ENCODE peak calls at places on chromosome 10, in nine cellular contexts. One of them, this sample, is unnamed.

GRCh38 chr10:70283445-70284399 is at the start of gene NPFFR1:
- DNase-seq in cardiac fibroblast: no peak
- DNase-seq in GM13977: no peak
- DNase-seq in mesothelial cell of epicardium: no peak
- DNase-seq in kidney epithelial cell: no peak
- DNase-seq in MCF 10A: no peak
- DNase-seq in RWPE1: no peak
- DNase-seq in tibial artery: no peak
- DNase-seq in MM.1S: no peak
- DNase-seq in this sample: no peak

GRCh38 chr10:120494313-120494710 is 37.3 kb downstream of the PLPP4 start:
- DNase-seq in cardiac fibroblast: no peak
- DNase-seq in GM13977: no peak
- DNase-seq in mesothelial cell of epicardium: no peak
- DNase-seq in kidney epithelial cell: no peak
- DNase-seq in MCF 10A: no peak
- DNase-seq in RWPE1: no peak
- DNase-seq in tibial artery: no peak
- DNase-seq in MM.1S: no peak
- DNase-seq in this sample: no peak

GRCh38 chr10:46312953-46313352 is 26.2 kb downstream of the ANTXRL start:
- DNase-seq in cardiac fibroblast: no peak
- DNase-seq in GM13977: no peak
- DNase-seq in mesothelial cell of epicardium: no peak
- DNase-seq in kidney epithelial cell: no peak
- DNase-seq in MCF 10A: no peak
- DNase-seq in RWPE1: no peak
- DNase-seq in tibial artery: no peak
- DNase-seq in MM.1S: no peak
- DNase-seq in this sample: no peak

GRCh38 chr10:110171032-110171431 is 36.4 kb upstream of the MXI1 start:
- DNase-seq in cardiac fibroblast: no peak
- DNase-seq in GM13977: no peak
- DNase-seq in mesothelial cell of epicardium: no peak
- DNase-seq in kidney epithelial cell: peak; percentile 31
- DNase-seq in MCF 10A: peak; percentile 34
- DNase-seq in RWPE1: peak; percentile 69
- DNase-seq in tibial artery: no peak
- DNase-seq in MM.1S: no peak
- DNase-seq in this sample: no peak

GRCh38 chr10:47303866-47304265 is 3.9 kb downstream of the GDF10 start:
- DNase-seq in cardiac fibroblast: no peak
- DNase-seq in GM13977: no peak
- DNase-seq in mesothelial cell of epicardium: no peak
- DNase-seq in kidney epithelial cell: no peak
- DNase-seq in MCF 10A: no peak
- DNase-seq in RWPE1: no peak
- DNase-seq in tibial artery: no peak
- DNase-seq in MM.1S: no peak
- DNase-seq in this sample: no peak

GRCh38 chr10:86254526-86255174 is 111.9 kb downstream of the GRID1 start:
- DNase-seq in cardiac fibroblast: no peak
- DNase-seq in GM13977: no peak
- DNase-seq in mesothelial cell of epicardium: no peak
- DNase-seq in kidney epithelial cell: no peak
- DNase-seq in MCF 10A: peak; percentile 69
- DNase-seq in RWPE1: peak; percentile 53
- DNase-seq in tibial artery: no peak
- DNase-seq in MM.1S: no peak
- DNase-seq in this sample: no peak

GRCh38 chr10:5973069-5973468 is 4.3 kb downstream of the IL15RA start:
- DNase-seq in cardiac fibroblast: no peak
- DNase-seq in GM13977: no peak
- DNase-seq in mesothelial cell of epicardium: no peak
- DNase-seq in kidney epithelial cell: no peak
- DNase-seq in MCF 10A: no peak
- DNase-seq in RWPE1: no peak
- DNase-seq in tibial artery: no peak
- DNase-seq in MM.1S: no peak
- DNase-seq in this sample: no peak

GRCh38 chr10:129912161-129912917 is 51.7 kb downstream of the EBF3 start:
- DNase-seq in cardiac fibroblast: peak; percentile 28
- DNase-seq in GM13977: no peak
- DNase-seq in mesothelial cell of epicardium: no peak
- DNase-seq in kidney epithelial cell: no peak
- DNase-seq in MCF 10A: no peak
- DNase-seq in RWPE1: no peak
- DNase-seq in tibial artery: no peak
- DNase-seq in MM.1S: no peak
- DNase-seq in this sample: no peak

GRCh38 chr10:72692057-72692891 is at the start of gene MCU:
- DNase-seq in cardiac fibroblast: peak; percentile 96
- DNase-seq in GM13977: peak; percentile 94
- DNase-seq in mesothelial cell of epicardium: peak; percentile 86
- DNase-seq in kidney epithelial cell: peak; percentile 80
- DNase-seq in MCF 10A: peak; percentile 41
- DNase-seq in RWPE1: peak; percentile 32
- DNase-seq in tibial artery: peak; percentile 96
- DNase-seq in MM.1S: peak; percentile 95
- DNase-seq in this sample: peak; percentile 97

GRCh38 chr10:124354411-124355382 is 64.0 kb downstream of the OAT start:
- DNase-seq in cardiac fibroblast: peak; percentile 82
- DNase-seq in GM13977: peak; percentile 52
- DNase-seq in mesothelial cell of epicardium: no peak
- DNase-seq in kidney epithelial cell: no peak
- DNase-seq in MCF 10A: no peak
- DNase-seq in RWPE1: no peak
- DNase-seq in tibial artery: peak; percentile 60
- DNase-seq in MM.1S: peak; percentile 48
- DNase-seq in this sample: peak; percentile 40

GRCh38 chr10:14673189-14673947 is 101.3 kb downstream of the FAM107B start:
- DNase-seq in cardiac fibroblast: peak; percentile 20
- DNase-seq in GM13977: no peak
- DNase-seq in mesothelial cell of epicardium: no peak
- DNase-seq in kidney epithelial cell: no peak
- DNase-seq in MCF 10A: no peak
- DNase-seq in RWPE1: no peak
- DNase-seq in tibial artery: no peak
- DNase-seq in MM.1S: no peak
- DNase-seq in this sample: no peak

GRCh38 chr10:128431506-128431905 is 305.3 kb upstream of the MKI67 start:
- DNase-seq in cardiac fibroblast: no peak
- DNase-seq in GM13977: no peak
- DNase-seq in mesothelial cell of epicardium: no peak
- DNase-seq in kidney epithelial cell: no peak
- DNase-seq in MCF 10A: no peak
- DNase-seq in RWPE1: no peak
- DNase-seq in tibial artery: no peak
- DNase-seq in MM.1S: no peak
- DNase-seq in this sample: no peak

GRCh38 chr10:79068203-79068561 is 584 bp upstream of the ZMIZ1 start:
- DNase-seq in cardiac fibroblast: peak; percentile 26
- DNase-seq in GM13977: peak; percentile 65
- DNase-seq in mesothelial cell of epicardium: peak; percentile 34
- DNase-seq in kidney epithelial cell: no peak
- DNase-seq in MCF 10A: peak; percentile 33
- DNase-seq in RWPE1: no peak
- DNase-seq in tibial artery: no peak
- DNase-seq in MM.1S: no peak
- DNase-seq in this sample: peak; percentile 29

GRCh38 chr10:79070611-79071534 is 2.1 kb downstream of the ZMIZ1 start:
- DNase-seq in cardiac fibroblast: peak; percentile 98
- DNase-seq in GM13977: no peak
- DNase-seq in mesothelial cell of epicardium: no peak
- DNase-seq in kidney epithelial cell: no peak
- DNase-seq in MCF 10A: peak; percentile 99
- DNase-seq in RWPE1: peak; percentile 95
- DNase-seq in tibial artery: peak; percentile 98
- DNase-seq in MM.1S: peak; percentile 26
- DNase-seq in this sample: peak; percentile 21

GRCh38 chr10:79068562-79069324 is at the start of gene ZMIZ1:
- DNase-seq in cardiac fibroblast: peak; percentile 95
- DNase-seq in GM13977: peak; percentile 96
- DNase-seq in mesothelial cell of epicardium: peak; percentile 72
- DNase-seq in kidney epithelial cell: peak; percentile 61
- DNase-seq in MCF 10A: peak; percentile 95
- DNase-seq in RWPE1: peak; percentile 96
- DNase-seq in tibial artery: peak; percentile 94
- DNase-seq in MM.1S: peak; percentile 89
- DNase-seq in this sample: peak; percentile 90

GRCh38 chr10:79070091-79070610 is 1.4 kb downstream of the ZMIZ1 start:
- DNase-seq in cardiac fibroblast: peak; percentile 42
- DNase-seq in GM13977: peak; percentile 52
- DNase-seq in mesothelial cell of epicardium: no peak
- DNase-seq in kidney epithelial cell: no peak
- DNase-seq in MCF 10A: no peak
- DNase-seq in RWPE1: no peak
- DNase-seq in tibial artery: no peak
- DNase-seq in MM.1S: no peak
- DNase-seq in this sample: no peak

GRCh38 chr10:79069325-79070090 is 742 bp downstream of the ZMIZ1 start:
- DNase-seq in cardiac fibroblast: peak; percentile 61
- DNase-seq in GM13977: peak; percentile 71
- DNase-seq in mesothelial cell of epicardium: no peak
- DNase-seq in kidney epithelial cell: no peak
- DNase-seq in MCF 10A: peak; percentile 46
- DNase-seq in RWPE1: peak; percentile 64
- DNase-seq in tibial artery: peak; percentile 60
- DNase-seq in MM.1S: peak; percentile 47
- DNase-seq in this sample: peak; percentile 42
- TF ChIP-seq CTCF in cardiac fibroblast: no peak
- TF ChIP-seq CTCF in GM13977: no peak
- TF ChIP-seq CTCF in mesothelial cell of epicardium: no peak
- TF ChIP-seq CTCF in kidney epithelial cell: no peak
- TF ChIP-seq CTCF in MCF 10A: no peak
- TF ChIP-seq CTCF in RWPE1: no peak
- TF ChIP-seq CTCF in tibial artery: no peak
- TF ChIP-seq CTCF in MM.1S: no peak
- TF ChIP-seq CTCF in this sample: no peak

DNA sequence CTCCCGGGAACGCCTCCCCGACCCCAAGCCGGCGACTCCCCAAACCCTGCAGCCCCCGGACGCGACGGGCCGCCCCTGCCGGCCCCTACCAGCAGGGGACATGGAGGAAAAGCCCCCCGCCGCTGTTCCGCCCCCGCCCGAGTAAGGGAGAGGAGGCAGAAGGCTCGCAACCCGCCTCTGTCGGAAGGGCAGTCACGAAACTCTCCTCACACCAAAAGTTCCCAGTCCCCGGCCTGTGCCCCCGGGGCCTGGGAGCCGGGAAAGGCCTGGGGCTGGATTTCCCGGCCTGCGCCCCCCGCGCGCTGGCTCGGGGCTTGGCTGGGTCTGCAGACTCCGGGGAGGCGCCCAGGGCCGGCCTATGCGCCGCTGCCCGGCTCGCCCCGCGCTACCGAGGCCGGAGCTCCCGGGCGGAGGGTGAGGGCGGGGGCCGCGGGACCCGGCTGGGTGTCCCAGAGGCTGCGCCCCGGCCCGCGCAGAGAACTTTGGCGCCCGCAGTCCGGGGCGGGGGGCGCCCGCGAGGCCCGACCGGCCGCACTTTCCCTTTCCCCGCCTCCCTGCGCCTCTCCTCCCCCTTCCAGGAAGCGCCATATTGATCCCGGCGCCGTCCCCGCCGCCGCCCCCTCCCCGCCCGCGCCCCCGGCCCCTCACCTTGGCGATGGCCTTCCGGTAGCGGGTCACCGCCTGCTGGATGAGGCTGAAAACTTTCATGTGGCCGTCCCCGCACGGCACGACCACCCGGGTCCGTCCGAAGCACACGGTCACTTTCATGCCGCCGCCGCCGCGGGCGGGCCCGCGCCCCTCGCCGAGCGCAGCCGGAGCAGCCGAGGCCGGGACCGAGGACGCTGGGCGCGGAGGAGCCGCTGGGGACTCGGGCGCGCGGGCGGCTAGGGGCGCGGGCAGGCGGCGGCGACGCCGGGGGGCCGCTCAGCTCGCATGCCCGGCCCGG is 595 bp downstream of the PARD3 start:
- DNase-seq in cardiac fibroblast: peak; percentile 43
- DNase-seq in GM13977: peak; percentile 77
- DNase-seq in mesothelial cell of epicardium: peak; percentile 34
- DNase-seq in kidney epithelial cell: no peak
- DNase-seq in MCF 10A: peak; percentile 33
- DNase-seq in RWPE1: peak; percentile 58
- DNase-seq in tibial artery: no peak
- DNase-seq in MM.1S: peak; percentile 46
- DNase-seq in this sample: no peak
- TF ChIP-seq CTCF in cardiac fibroblast: no peak
- TF ChIP-seq CTCF in GM13977: no peak
- TF ChIP-seq CTCF in mesothelial cell of epicardium: no peak
- TF ChIP-seq CTCF in kidney epithelial cell: peak; percentile 7
- TF ChIP-seq CTCF in MCF 10A: no peak
- TF ChIP-seq CTCF in RWPE1: no peak
- TF ChIP-seq CTCF in tibial artery: no peak
- TF ChIP-seq CTCF in MM.1S: no peak
- TF ChIP-seq CTCF in this sample: no peak

DNA sequence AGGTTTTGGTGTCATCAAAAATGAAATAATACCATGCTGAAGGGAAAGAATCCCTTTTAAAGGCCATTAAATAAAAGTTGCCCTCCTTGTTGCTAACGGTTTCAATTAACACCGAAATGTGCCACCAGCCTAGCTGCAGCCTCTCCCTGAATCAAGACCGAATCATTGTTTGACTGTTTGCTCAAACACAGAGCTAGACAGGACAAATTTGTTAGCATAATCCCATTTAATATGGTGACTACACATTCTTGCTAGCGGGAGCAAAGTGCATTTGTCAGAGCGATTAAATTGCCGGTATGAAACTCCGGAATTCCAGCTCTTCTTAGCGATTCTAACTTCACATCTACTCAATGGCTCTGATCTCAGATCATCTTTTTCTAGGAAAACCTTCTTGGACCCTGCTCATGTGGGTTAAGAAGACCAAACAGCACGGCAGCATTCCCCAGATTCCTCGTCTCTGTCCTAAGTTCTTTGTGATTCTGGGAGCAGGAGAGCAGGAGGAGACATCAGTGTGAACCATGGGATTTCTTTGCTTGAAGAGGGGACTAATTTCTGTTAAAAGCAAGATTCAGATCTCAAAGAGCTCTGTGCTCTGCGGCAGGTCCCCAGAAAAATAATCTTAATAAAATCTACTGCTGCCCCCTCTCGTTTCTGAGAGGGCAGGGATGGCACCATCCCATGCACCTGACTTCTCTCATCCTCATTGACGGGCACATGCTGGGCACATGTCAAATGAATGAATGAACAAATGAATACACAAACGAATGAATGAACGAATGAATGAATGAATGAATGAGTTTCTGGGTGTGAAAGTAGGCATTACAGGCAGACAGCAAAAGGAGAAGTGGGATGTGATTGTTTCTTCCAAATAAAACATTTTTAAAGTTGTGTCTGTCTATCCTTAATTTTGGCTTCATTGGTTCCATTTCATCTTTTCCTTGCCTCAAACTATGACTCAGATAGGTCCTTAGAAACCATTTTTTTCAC is 397.9 kb upstream of the PRKCQ start:
- DNase-seq in cardiac fibroblast: no peak
- DNase-seq in GM13977: no peak
- DNase-seq in mesothelial cell of epicardium: no peak
- DNase-seq in kidney epithelial cell: no peak
- DNase-seq in MCF 10A: no peak
- DNase-seq in RWPE1: no peak
- DNase-seq in tibial artery: no peak
- DNase-seq in MM.1S: no peak
- DNase-seq in this sample: peak; percentile 4
- TF ChIP-seq CTCF in cardiac fibroblast: no peak
- TF ChIP-seq CTCF in GM13977: no peak
- TF ChIP-seq CTCF in mesothelial cell of epicardium: no peak
- TF ChIP-seq CTCF in kidney epithelial cell: no peak
- TF ChIP-seq CTCF in MCF 10A: no peak
- TF ChIP-seq CTCF in RWPE1: no peak
- TF ChIP-seq CTCF in tibial artery: no peak
- TF ChIP-seq CTCF in MM.1S: peak; percentile 3
- TF ChIP-seq CTCF in this sample: no peak

GRCh38 chr10:100934084-100934659 is 21.4 kb downstream of the SLF2 start:
- DNase-seq in cardiac fibroblast: peak; percentile 27
- DNase-seq in GM13977: no peak
- DNase-seq in mesothelial cell of epicardium: no peak
- DNase-seq in kidney epithelial cell: no peak
- DNase-seq in MCF 10A: peak; percentile 21
- DNase-seq in RWPE1: no peak
- DNase-seq in tibial artery: no peak
- DNase-seq in MM.1S: no peak
- DNase-seq in this sample: peak; percentile 10
- TF ChIP-seq CTCF in cardiac fibroblast: peak; percentile 59
- TF ChIP-seq CTCF in GM13977: peak; percentile 57
- TF ChIP-seq CTCF in mesothelial cell of epicardium: no peak
- TF ChIP-seq CTCF in kidney epithelial cell: peak; percentile 56
- TF ChIP-seq CTCF in MCF 10A: peak; percentile 24
- TF ChIP-seq CTCF in RWPE1: peak; percentile 45
- TF ChIP-seq CTCF in tibial artery: peak; percentile 10
- TF ChIP-seq CTCF in MM.1S: peak; percentile 51
- TF ChIP-seq CTCF in this sample: peak; percentile 38